ENCODE peak calls at places on chromosomes 3 and 15, in nine cellular contexts. V is Peyer's patch, G is uterus, J is cardiac muscle cell, C is choroid plexus epithelial cell, E is B cell, X is suprapubic skin, H is neural crest cell, Z is A549. B is an unnamed sample.

GRCh38 chr3:39668420-39668819 is 141.0 kb upstream of the MYRIP start:
- DNase-seq in E (peak; percentile 16), H (peak; percentile 3), G (no peak), X (no peak), C (peak; percentile 80), V (no peak), J (peak; percentile 55), Z (peak; percentile 13), B (no peak)

GRCh38 chr3:18351823-18352744 is 73.1 kb downstream of the SATB1 start:
- DNase-seq in Z (no peak), C (no peak), E (no peak), H (no peak), G (no peak), J (no peak), X (no peak), V (no peak), B (no peak)

GRCh38 chr3:4994823-4995499 is 15.7 kb downstream of the BHLHE40 start:
- DNase-seq in J (no peak), X (peak; percentile 85), Z (no peak), V (no peak), H (no peak), G (peak; percentile 66), C (peak; percentile 89), E (no peak), B (peak; percentile 6)

GRCh38 chr15:74725845-74726773 is 781 bp upstream of the CYP1A1 start:
- DNase-seq in H (peak; percentile 65), E (peak; percentile 45), G (peak; percentile 28), C (peak; percentile 10), V (peak; percentile 61), Z (peak; percentile 35), X (peak; percentile 73), J (peak; percentile 58), B (peak; percentile 53)

GRCh38 chr15:62392411-62392810 is 227.3 kb upstream of the C2CD4B start:
- DNase-seq in G (no peak), C (peak; percentile 38), E (no peak), Z (no peak), H (peak; percentile 5), X (no peak), V (no peak), J (peak; percentile 19), B (no peak)

GRCh38 chr15:57586661-57587404 is 4.9 kb upstream of the MYZAP start:
- DNase-seq in V (no peak), X (no peak), H (no peak), E (peak; percentile 69), C (no peak), G (no peak), Z (no peak), J (no peak), B (no peak)

GRCh38 chr15:45794768-45795486 is 160.1 kb downstream of the SQOR start:
- DNase-seq in V (no peak), Z (no peak), X (no peak), J (no peak), E (no peak), C (no peak), H (no peak), G (no peak), B (no peak)

GRCh38 chr15:88139936-88140335 is 116.6 kb downstream of the NTRK3 start:
- DNase-seq in C (no peak), Z (no peak), X (no peak), J (no peak), E (no peak), H (no peak), V (no peak), G (no peak), B (no peak)

GRCh38 chr3:38137615-38138346 is 680 bp upstream of the MYD88 start:
- DNase-seq in H (peak; percentile 12), J (no peak), G (no peak), V (no peak), Z (no peak), X (no peak), E (peak; percentile 44), C (peak; percentile 12), B (no peak)
- TF ChIP-seq CTCF in H (peak; percentile 38), J (no peak), G (no peak), V (no peak), Z (no peak), X (no peak), E (no peak), C (peak; percentile 38), B (no peak)

GRCh38 chr3:124352143-124352528 is 360.2 kb upstream of the ROPN1 start:
- DNase-seq in H (no peak), G (no peak), E (no peak), X (no peak), Z (no peak), V (no peak), C (no peak), J (no peak), B (no peak)

GRCh38 chr3:124345845-124346244 is 353.9 kb upstream of the ROPN1 start:
- DNase-seq in C (no peak), E (no peak), Z (no peak), G (no peak), H (no peak), X (no peak), J (no peak), V (no peak), B (no peak)

GRCh38 chr3:124347418-124347817 is 355.5 kb upstream of the ROPN1 start:
- DNase-seq in G (no peak), C (no peak), V (no peak), H (no peak), X (no peak), Z (no peak), E (no peak), J (no peak), B (no peak)

GRCh38 chr3:124351430-124352142 is 359.7 kb upstream of the ROPN1 start:
- DNase-seq in E (no peak), Z (peak; percentile 60), X (no peak), H (peak; percentile 16), C (peak; percentile 86), G (no peak), V (no peak), J (peak; percentile 69), B (peak; percentile 32)

DNA sequence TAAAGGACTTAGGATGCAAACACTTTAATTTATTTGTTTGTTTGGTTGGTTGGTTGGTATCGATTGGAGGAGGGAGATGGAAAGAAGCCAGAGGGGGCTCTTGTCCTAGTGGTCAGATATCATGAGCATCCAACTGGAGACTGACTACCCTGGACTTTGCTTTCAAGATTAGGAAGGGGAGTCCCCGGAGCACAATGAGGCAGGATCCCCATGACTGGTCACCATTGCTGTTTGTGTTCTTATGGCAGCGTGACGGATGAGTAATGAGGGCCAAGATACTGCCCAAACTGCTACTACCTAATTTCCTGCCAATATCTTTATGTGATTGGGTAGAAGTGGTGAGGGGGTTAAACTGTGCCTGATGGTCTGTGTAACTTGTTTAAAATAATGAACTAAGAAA is 354.6 kb upstream of the ROPN1 start:
- DNase-seq in G (no peak), V (no peak), X (no peak), J (no peak), C (no peak), Z (no peak), E (no peak), H (no peak), B (no peak)
- TF ChIP-seq CTCF in G (no peak), V (no peak), X (no peak), J (no peak), C (no peak), Z (no peak), E (no peak), H (no peak), B (no peak)

DNA sequence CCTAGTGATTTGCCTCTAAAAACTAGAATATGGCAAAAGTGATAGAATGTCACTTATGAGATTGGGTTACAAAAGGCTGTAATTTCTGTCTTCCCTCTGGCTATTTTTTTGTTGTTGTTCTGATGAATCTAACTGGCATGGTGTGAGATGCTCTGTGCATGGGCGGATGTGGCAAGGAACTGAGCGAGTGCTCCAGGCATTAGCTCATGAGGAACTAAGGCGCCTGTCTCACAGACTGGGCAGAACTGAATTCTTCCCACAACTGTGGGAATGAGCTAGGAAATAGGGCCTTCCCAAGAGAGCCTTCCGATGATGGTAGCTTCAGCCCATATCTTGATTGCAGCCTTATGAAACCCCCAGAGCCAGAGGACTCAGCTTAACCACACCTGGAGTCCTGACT is 222.5 kb downstream of the NR2F2 start:
- DNase-seq in X (no peak), G (no peak), V (no peak), Z (no peak), J (no peak), C (no peak), H (no peak), E (no peak), B (no peak)
- TF ChIP-seq CTCF in X (no peak), G (no peak), V (no peak), Z (no peak), J (no peak), C (no peak), H (no peak), E (no peak), B (no peak)

GRCh38 chr3:171183042-171183441 is 156.5 kb upstream of the SLC2A2 start:
- DNase-seq in C (peak; percentile 61), E (no peak), G (no peak), Z (peak; percentile 13), X (no peak), H (no peak), V (no peak), J (no peak), B (no peak)
- TF ChIP-seq CTCF in C (peak; percentile 65), E (no peak), G (no peak), Z (peak; percentile 39), X (no peak), H (peak; percentile 29), V (no peak), J (peak; percentile 46), B (peak; percentile 28)

DNA sequence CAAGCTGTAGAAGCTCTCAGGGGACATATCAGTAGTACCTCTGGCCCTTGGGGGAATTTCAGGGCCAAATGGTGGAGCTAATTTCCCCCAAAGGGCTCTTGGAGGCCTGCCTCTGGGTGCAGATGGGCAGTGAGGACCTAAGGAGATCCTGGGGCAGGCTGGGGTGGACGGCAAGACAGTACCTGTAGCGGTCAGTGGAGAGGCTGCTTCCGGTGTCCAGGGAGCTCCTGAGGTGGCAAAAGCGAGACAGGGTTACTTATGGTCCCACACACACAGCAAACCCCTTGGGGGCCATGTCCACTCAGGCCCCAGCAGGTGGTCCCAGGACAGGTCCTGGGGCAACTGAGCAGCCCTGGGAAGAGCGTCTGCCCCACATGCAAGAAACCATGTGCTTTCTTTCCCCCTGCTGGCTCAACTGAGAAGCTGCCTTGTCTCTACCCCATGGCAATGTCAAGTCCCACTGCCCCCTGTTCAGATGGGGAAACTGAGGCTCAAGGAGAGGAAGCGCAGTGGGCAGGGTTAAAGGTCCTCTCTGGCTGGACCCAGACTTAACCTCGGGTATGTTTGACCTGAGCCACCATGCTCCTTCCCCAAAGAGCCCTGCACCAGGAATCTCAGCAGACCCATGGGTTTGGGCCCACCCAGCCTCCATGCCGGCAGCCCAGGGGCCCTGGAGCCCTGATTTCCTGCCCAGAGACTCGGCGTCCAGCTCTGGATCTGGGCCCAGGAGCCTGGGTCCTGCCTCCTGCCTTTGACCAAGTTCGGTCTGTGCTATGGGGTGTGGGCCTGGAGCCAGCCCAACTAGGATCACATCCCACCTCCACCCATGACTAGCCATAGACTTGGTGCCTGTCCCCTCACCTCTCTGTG is 25.7 kb downstream of the IQSEC1 start:
- DNase-seq in Z (no peak), V (no peak), H (no peak), E (peak; percentile 32), C (peak; percentile 10), X (no peak), J (no peak), G (no peak), B (no peak)
- TF ChIP-seq CTCF in Z (no peak), V (no peak), H (peak; percentile 22), E (peak; percentile 36), C (peak; percentile 38), X (no peak), J (peak; percentile 11), G (no peak), B (no peak)

GRCh38 chr15:79492065-79492464 is 59.9 kb downstream of the MINAR1 start:
- DNase-seq in X (no peak), G (no peak), V (no peak), C (no peak), Z (no peak), H (no peak), E (no peak), J (no peak), B (no peak)
- TF ChIP-seq CTCF in X (no peak), G (no peak), V (no peak), C (no peak), Z (no peak), H (no peak), E (no peak), J (no peak), B (no peak)